ENCODE peak calls at places on chromosomes 5 and 9, in six cellular contexts. One of them, this sample, is unnamed.

GRCh38 chr5:35183243-35183955 is 46.9 kb downstream of the PRLR start:
- DNase-seq in GM12864: no peak
- DNase-seq in bronchial epithelial cell: peak; percentile 4
- DNase-seq in mucosa of descending colon: peak; percentile 72
- DNase-seq in psoas muscle: no peak
- DNase-seq in tibial nerve: peak; percentile 60
- DNase-seq in this sample: peak; percentile 44

GRCh38 chr9:18632624-18633407 is 158.9 kb downstream of the ADAMTSL1 start:
- DNase-seq in GM12864: no peak
- DNase-seq in psoas muscle: no peak
- DNase-seq in mucosa of descending colon: no peak
- DNase-seq in bronchial epithelial cell: peak; percentile 70
- DNase-seq in tibial nerve: no peak
- DNase-seq in this sample: no peak

GRCh38 chr9:117204971-117205370 is 209.9 kb downstream of the ASTN2 start:
- DNase-seq in psoas muscle: no peak
- DNase-seq in tibial nerve: no peak
- DNase-seq in GM12864: no peak
- DNase-seq in bronchial epithelial cell: no peak
- DNase-seq in mucosa of descending colon: no peak
- DNase-seq in this sample: no peak

GRCh38 chr5:118952992-118953651 is 35.2 kb downstream of the DTWD2 start:
- DNase-seq in psoas muscle: no peak
- DNase-seq in bronchial epithelial cell: peak; percentile 5
- DNase-seq in mucosa of descending colon: no peak
- DNase-seq in GM12864: no peak
- DNase-seq in tibial nerve: no peak
- DNase-seq in this sample: no peak

GRCh38 chr5:151612689-151613427 is 21.7 kb upstream of the FAT2 start:
- DNase-seq in tibial nerve: no peak
- DNase-seq in mucosa of descending colon: no peak
- DNase-seq in GM12864: peak; percentile 52
- DNase-seq in psoas muscle: peak; percentile 30
- DNase-seq in bronchial epithelial cell: peak; percentile 100
- DNase-seq in this sample: peak; percentile 61

GRCh38 chr5:145743396-145744061 is 91.6 kb downstream of the PRELID2 start:
- DNase-seq in psoas muscle: no peak
- DNase-seq in bronchial epithelial cell: no peak
- DNase-seq in tibial nerve: no peak
- DNase-seq in mucosa of descending colon: no peak
- DNase-seq in GM12864: no peak
- DNase-seq in this sample: no peak

GRCh38 chr5:14628346-14628745 is 36.2 kb upstream of the OTULIN start:
- DNase-seq in mucosa of descending colon: peak; percentile 61
- DNase-seq in psoas muscle: peak; percentile 19
- DNase-seq in bronchial epithelial cell: peak; percentile 46
- DNase-seq in tibial nerve: peak; percentile 36
- DNase-seq in GM12864: peak; percentile 4
- DNase-seq in this sample: peak; percentile 36

GRCh38 chr9:83432104-83432627 is 106.0 kb downstream of the FRMD3 start:
- DNase-seq in GM12864: no peak
- DNase-seq in psoas muscle: peak; percentile 66
- DNase-seq in bronchial epithelial cell: no peak
- DNase-seq in tibial nerve: peak; percentile 26
- DNase-seq in mucosa of descending colon: peak; percentile 86
- DNase-seq in this sample: no peak

GRCh38 chr5:17269201-17269600 is 51.8 kb downstream of the BASP1 start:
- DNase-seq in psoas muscle: no peak
- DNase-seq in mucosa of descending colon: no peak
- DNase-seq in GM12864: peak; percentile 40
- DNase-seq in bronchial epithelial cell: no peak
- DNase-seq in tibial nerve: no peak
- DNase-seq in this sample: no peak

GRCh38 chr9:33190021-33190420 is 22.9 kb upstream of the B4GALT1 start:
- DNase-seq in GM12864: no peak
- DNase-seq in tibial nerve: no peak
- DNase-seq in psoas muscle: no peak
- DNase-seq in mucosa of descending colon: no peak
- DNase-seq in bronchial epithelial cell: no peak
- DNase-seq in this sample: no peak

GRCh38 chr9:95181226-95181818 is 136.2 kb downstream of the FANCC start:
- DNase-seq in bronchial epithelial cell: peak; percentile 26
- DNase-seq in tibial nerve: no peak
- DNase-seq in GM12864: no peak
- DNase-seq in psoas muscle: no peak
- DNase-seq in mucosa of descending colon: no peak
- DNase-seq in this sample: peak; percentile 47

GRCh38 chr9:76216161-76216649 is 178.0 kb downstream of the RFK start:
- DNase-seq in mucosa of descending colon: no peak
- DNase-seq in bronchial epithelial cell: peak; percentile 96
- DNase-seq in tibial nerve: no peak
- DNase-seq in GM12864: no peak
- DNase-seq in psoas muscle: no peak
- DNase-seq in this sample: no peak

GRCh38 chr5:99004960-99005359 is 76.2 kb upstream of the CHD1 start:
- DNase-seq in tibial nerve: no peak
- DNase-seq in mucosa of descending colon: no peak
- DNase-seq in psoas muscle: no peak
- DNase-seq in bronchial epithelial cell: peak; percentile 44
- DNase-seq in GM12864: peak; percentile 62
- DNase-seq in this sample: peak; percentile 64

GRCh38 chr9:121700165-121700830 is 48.9 kb downstream of the DAB2IP start:
- DNase-seq in GM12864: no peak
- DNase-seq in bronchial epithelial cell: peak; percentile 99
- DNase-seq in tibial nerve: peak; percentile 49
- DNase-seq in mucosa of descending colon: peak; percentile 78
- DNase-seq in psoas muscle: peak; percentile 66
- DNase-seq in this sample: no peak

GRCh38 chr9:80496901-80497565 is 925.3 kb downstream of the TLE4 start:
- DNase-seq in mucosa of descending colon: no peak
- DNase-seq in GM12864: no peak
- DNase-seq in psoas muscle: no peak
- DNase-seq in bronchial epithelial cell: no peak
- DNase-seq in tibial nerve: no peak
- DNase-seq in this sample: no peak

GRCh38 chr9:18281291-18281690 is 192.7 kb upstream of the ADAMTSL1 start:
- DNase-seq in psoas muscle: no peak
- DNase-seq in tibial nerve: no peak
- DNase-seq in mucosa of descending colon: no peak
- DNase-seq in bronchial epithelial cell: no peak
- DNase-seq in GM12864: no peak
- DNase-seq in this sample: no peak

DNA sequence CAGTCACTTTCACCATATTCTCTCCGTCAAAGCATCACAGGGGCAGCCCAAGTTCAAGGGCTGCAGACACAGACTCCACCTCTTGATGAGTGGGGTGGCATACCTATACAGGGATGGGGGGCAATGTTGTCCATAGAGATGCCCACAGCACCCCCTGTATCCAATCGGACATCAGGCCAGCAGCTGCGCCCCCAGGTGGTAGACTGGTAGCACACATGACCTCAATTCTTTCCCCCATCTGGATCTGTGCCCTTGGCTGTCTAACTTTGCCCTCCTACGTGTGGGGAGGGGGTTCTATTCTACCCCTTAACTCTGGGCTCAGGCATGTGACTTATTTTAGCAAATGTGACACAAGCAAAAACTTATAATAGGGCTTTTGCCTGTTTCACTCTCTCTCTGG is 84.0 kb upstream of the SLC25A48 start:
- DNase-seq in GM12864: no peak
- DNase-seq in mucosa of descending colon: no peak
- DNase-seq in tibial nerve: no peak
- DNase-seq in bronchial epithelial cell: no peak
- DNase-seq in psoas muscle: no peak
- DNase-seq in this sample: no peak
- TF ChIP-seq CTCF in GM12864: peak; percentile 42
- TF ChIP-seq CTCF in mucosa of descending colon: no peak
- TF ChIP-seq CTCF in tibial nerve: no peak
- TF ChIP-seq CTCF in bronchial epithelial cell: peak; percentile 25
- TF ChIP-seq CTCF in psoas muscle: no peak
- TF ChIP-seq CTCF in this sample: peak; percentile 33

GRCh38 chr9:127929044-127929979 is 1.3 kb downstream of the PIP5KL1 start:
- DNase-seq in bronchial epithelial cell: no peak
- DNase-seq in tibial nerve: no peak
- DNase-seq in mucosa of descending colon: no peak
- DNase-seq in psoas muscle: no peak
- DNase-seq in GM12864: no peak
- DNase-seq in this sample: no peak

GRCh38 chr9:127928232-127929043 is 2.1 kb downstream of the PIP5KL1 start:
- DNase-seq in bronchial epithelial cell: no peak
- DNase-seq in tibial nerve: no peak
- DNase-seq in mucosa of descending colon: no peak
- DNase-seq in psoas muscle: no peak
- DNase-seq in GM12864: no peak
- DNase-seq in this sample: no peak

GRCh38 chr9:127931092-127931881 is 710 bp upstream of the PIP5KL1 start:
- DNase-seq in mucosa of descending colon: no peak
- DNase-seq in GM12864: no peak
- DNase-seq in tibial nerve: no peak
- DNase-seq in bronchial epithelial cell: peak; percentile 55
- DNase-seq in psoas muscle: no peak
- DNase-seq in this sample: peak; percentile 79

GRCh38 chr9:127927457-127928231 is 2.9 kb downstream of the PIP5KL1 start:
- DNase-seq in GM12864: no peak
- DNase-seq in psoas muscle: no peak
- DNase-seq in mucosa of descending colon: peak; percentile 91
- DNase-seq in bronchial epithelial cell: peak; percentile 64
- DNase-seq in tibial nerve: no peak
- DNase-seq in this sample: no peak

GRCh38 chr9:127930298-127931091 is at the start of gene PIP5KL1:
- DNase-seq in bronchial epithelial cell: peak; percentile 57
- DNase-seq in mucosa of descending colon: peak; percentile 81
- DNase-seq in GM12864: no peak
- DNase-seq in tibial nerve: peak; percentile 70
- DNase-seq in psoas muscle: peak; percentile 87
- DNase-seq in this sample: peak; percentile 97
- TF ChIP-seq CTCF in bronchial epithelial cell: no peak
- TF ChIP-seq CTCF in mucosa of descending colon: no peak
- TF ChIP-seq CTCF in GM12864: no peak
- TF ChIP-seq CTCF in tibial nerve: no peak
- TF ChIP-seq CTCF in psoas muscle: no peak
- TF ChIP-seq CTCF in this sample: no peak

DNA sequence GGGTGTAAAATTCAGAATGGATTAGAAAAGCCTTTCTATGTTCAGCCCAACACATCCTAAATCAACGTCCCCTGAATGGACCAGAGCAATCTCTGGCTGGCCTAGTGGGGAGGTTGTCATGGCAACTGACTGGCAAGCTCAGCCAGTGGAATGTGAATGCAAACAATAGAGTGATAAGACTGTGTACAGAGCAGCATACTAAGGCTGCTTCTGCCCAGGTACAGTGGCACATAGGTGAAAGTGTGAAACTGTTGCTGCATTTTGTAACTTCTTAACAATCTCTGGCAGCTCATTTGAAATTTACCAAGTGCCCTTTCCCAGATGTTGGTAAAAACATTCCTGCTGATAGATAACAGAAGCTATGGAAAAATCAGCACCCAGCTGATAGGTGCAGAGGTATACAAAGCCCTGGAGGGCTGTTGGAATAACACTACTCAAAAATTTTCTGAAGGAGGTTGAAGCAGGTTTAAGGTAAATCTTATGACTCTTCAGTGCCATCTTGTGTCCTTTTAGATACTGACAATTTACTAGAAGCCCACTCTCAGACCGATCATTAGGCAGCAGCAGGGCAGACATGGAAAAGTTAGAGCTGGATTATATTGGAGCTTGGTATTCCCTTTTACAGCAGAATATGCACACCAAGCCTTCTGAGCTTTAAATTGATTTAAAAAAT is 267.3 kb downstream of the RAB3C start:
- DNase-seq in psoas muscle: no peak
- DNase-seq in bronchial epithelial cell: peak; percentile 44
- DNase-seq in tibial nerve: no peak
- DNase-seq in mucosa of descending colon: peak; percentile 44
- DNase-seq in GM12864: no peak
- DNase-seq in this sample: peak; percentile 20
- TF ChIP-seq CTCF in psoas muscle: peak; percentile 51
- TF ChIP-seq CTCF in bronchial epithelial cell: peak; percentile 40
- TF ChIP-seq CTCF in tibial nerve: peak; percentile 36
- TF ChIP-seq CTCF in mucosa of descending colon: no peak
- TF ChIP-seq CTCF in GM12864: no peak
- TF ChIP-seq CTCF in this sample: peak; percentile 52

GRCh38 chr9:131528886-131529505 is 2.1 kb downstream of the UCK1 start:
- DNase-seq in bronchial epithelial cell: no peak
- DNase-seq in tibial nerve: no peak
- DNase-seq in psoas muscle: no peak
- DNase-seq in mucosa of descending colon: no peak
- DNase-seq in GM12864: no peak
- DNase-seq in this sample: no peak

GRCh38 chr9:131528186-131528585 is 2.9 kb downstream of the UCK1 start:
- DNase-seq in bronchial epithelial cell: no peak
- DNase-seq in psoas muscle: no peak
- DNase-seq in tibial nerve: no peak
- DNase-seq in mucosa of descending colon: no peak
- DNase-seq in GM12864: no peak
- DNase-seq in this sample: no peak

GRCh38 chr9:131530930-131531832 is at the start of gene UCK1:
- DNase-seq in bronchial epithelial cell: peak; percentile 41
- DNase-seq in psoas muscle: peak; percentile 85
- DNase-seq in GM12864: peak; percentile 41
- DNase-seq in mucosa of descending colon: peak; percentile 68
- DNase-seq in tibial nerve: peak; percentile 42
- DNase-seq in this sample: peak; percentile 99

GRCh38 chr9:131530546-131530929 is 525 bp downstream of the UCK1 start:
- DNase-seq in bronchial epithelial cell: peak; percentile 5
- DNase-seq in psoas muscle: peak; percentile 32
- DNase-seq in GM12864: no peak
- DNase-seq in tibial nerve: peak; percentile 33
- DNase-seq in mucosa of descending colon: peak; percentile 52
- DNase-seq in this sample: peak; percentile 70

DNA sequence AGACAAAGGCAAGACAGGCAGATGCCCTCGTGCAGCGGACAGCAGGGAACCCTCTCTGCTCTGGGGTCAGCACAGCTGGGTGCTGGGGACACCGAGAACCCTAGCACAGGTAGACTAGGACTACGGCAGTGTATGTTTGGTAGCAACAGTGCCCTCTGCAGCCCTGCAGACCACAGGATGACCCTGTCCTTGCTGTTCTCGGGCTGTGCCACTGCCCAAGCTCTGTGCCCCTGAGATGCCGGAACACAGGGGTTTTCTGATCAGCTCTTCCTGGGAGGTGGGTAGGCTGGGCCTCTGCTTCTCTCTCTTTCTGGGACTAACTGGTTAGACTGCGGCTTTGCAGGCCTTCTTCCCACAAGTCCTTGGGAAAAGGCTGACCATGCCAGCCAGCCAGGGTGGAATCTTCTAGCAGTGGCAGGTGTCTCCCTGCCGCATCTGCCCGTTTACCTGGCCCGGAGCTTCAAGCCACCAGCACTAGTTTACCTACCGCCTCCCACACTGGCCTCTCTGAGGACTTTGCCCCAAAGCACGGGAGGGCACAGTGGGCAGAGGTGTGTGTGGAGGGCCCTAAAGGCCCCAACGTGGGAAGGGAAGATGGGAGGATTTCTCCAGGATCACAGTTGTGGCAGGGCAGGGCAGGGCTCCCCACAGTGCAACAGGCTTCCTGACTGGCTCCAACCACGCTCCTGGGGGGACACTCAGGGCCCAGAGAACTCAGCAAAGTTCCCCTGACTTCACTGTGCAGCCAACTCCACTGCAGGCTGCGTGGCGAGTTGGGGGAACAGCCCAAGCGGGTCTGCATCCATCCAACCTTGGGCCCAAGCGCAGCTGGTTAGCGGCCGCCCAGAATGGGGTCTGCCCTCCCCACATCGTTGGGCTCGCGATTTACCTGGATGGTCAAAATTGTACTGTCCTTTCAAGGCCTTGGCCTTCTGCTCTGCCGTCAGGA is 1.2 kb downstream of the UCK1 start:
- DNase-seq in psoas muscle: no peak
- DNase-seq in GM12864: no peak
- DNase-seq in bronchial epithelial cell: no peak
- DNase-seq in tibial nerve: no peak
- DNase-seq in mucosa of descending colon: no peak
- DNase-seq in this sample: no peak
- TF ChIP-seq CTCF in psoas muscle: no peak
- TF ChIP-seq CTCF in GM12864: no peak
- TF ChIP-seq CTCF in bronchial epithelial cell: no peak
- TF ChIP-seq CTCF in tibial nerve: no peak
- TF ChIP-seq CTCF in mucosa of descending colon: no peak
- TF ChIP-seq CTCF in this sample: no peak